ENCODE peak calls at places on chromosomes 2 and 18, in seven cellular contexts. S is heart left ventricle, Q is OCI-LY7, X is heart right ventricle, T is spleen, A is HCT116, Z is mammary epithelial cell. V is an unnamed sample. For H3K36me3, the result is how much of the 10 kb centered on the place peaks cover.

GRCh38 chr2:184562532-184562931 is 35.8 kb upstream of the ZNF804A start:
- DNase-seq in Z (peak), Q (no peak), S (no peak), X (no peak), A (no peak), T (no peak), V (no peak)

GRCh38 chr2:19360881-19361321 is 2.5 kb upstream of the OSR1 start:
- DNase-seq in T (no peak), X (no peak), Q (no peak), A (no peak), Z (no peak), S (no peak), V (no peak)

GRCh38 chr2:30230479-30230854 is 867 bp upstream of the LBH start:
- DNase-seq in X (peak), Z (no peak), T (peak), A (no peak), Q (peak), S (peak), V (no peak)

GRCh38 chr2:60469918-60470317 is 83.5 kb downstream of the BCL11A start:
- DNase-seq in S (no peak), T (no peak), X (no peak), A (no peak), Q (no peak), Z (no peak), V (no peak)

GRCh38 chr18:7830468-7830867 is 263.4 kb downstream of the PTPRM start:
- DNase-seq in X (no peak), A (peak), Z (no peak), T (no peak), Q (peak), S (no peak), V (no peak)

GRCh38 chr18:75101916-75102315 is 107.0 kb downstream of the PTGR3 start:
- DNase-seq in X (no peak), A (no peak), T (no peak), Q (no peak), Z (no peak), S (no peak), V (no peak)

GRCh38 chr18:21101172-21101571 is 10.4 kb downstream of the ROCK1 start:
- DNase-seq in T (no peak), Q (no peak), Z (no peak), A (no peak), X (no peak), S (no peak), V (no peak)

GRCh38 chr2:165868211-165868610 is 74.2 kb upstream of the GALNT3 start:
- DNase-seq in A (no peak), Q (no peak), Z (no peak), X (no peak), S (no peak), T (no peak), V (no peak)

GRCh38 chr2:186126181-186126580 is 359.9 kb upstream of the ZC3H15 start:
- DNase-seq in A (no peak), Z (no peak), X (no peak), Q (no peak), T (no peak), S (no peak), V (no peak)

GRCh38 chr2:6626406-6627012 is 239.2 kb downstream of the CMPK2 start:
- DNase-seq in A (no peak), Q (no peak), T (no peak), S (no peak), X (no peak), Z (no peak), V (no peak)

GRCh38 chr18:420661-421060 is 79.8 kb downstream of the COLEC12 start:
- DNase-seq in S (no peak), A (no peak), T (no peak), Z (no peak), Q (no peak), X (no peak), V (no peak)

GRCh38 chr18:79393626-79394401 is 1.9 kb upstream of the NFATC1 start:
- DNase-seq in A (peak), X (peak), Q (peak), S (peak), T (peak), Z (peak), V (peak)

GRCh38 chr2:147017976-147018645 is 826.7 kb upstream of the ACVR2A start:
- DNase-seq in S (no peak), T (no peak), Q (no peak), A (no peak), Z (peak), X (no peak), V (no peak)

GRCh38 chr2:166156985-166157490 is 29.2 kb upstream of the SCN1A start:
- DNase-seq in T (no peak), S (no peak), Z (no peak), A (no peak), X (no peak), Q (no peak), V (no peak)

GRCh38 chr18:54880706-54881105 is 52.4 kb downstream of the RAB27B start:
- DNase-seq in A (no peak), S (no peak), Z (peak), T (no peak), Q (no peak), X (no peak), V (no peak)

GRCh38 chr2:223008162-223008561 is 43.8 kb upstream of the KCNE4 start:
- DNase-seq in X (peak), A (no peak), Z (no peak), T (no peak), Q (no peak), S (peak), V (no peak)

GRCh38 chr2:157900203-157900602 is 24.1 kb upstream of the ACVR1 start:
- DNase-seq in Q (no peak), A (no peak), T (no peak), X (no peak), Z (peak), S (no peak), V (no peak)

GRCh38 chr2:43169987-43170732 is 56.2 kb downstream of the ZFP36L2 start:
- DNase-seq in T (peak), X (no peak), A (no peak), Z (no peak), S (no peak), Q (peak), V (peak)

GRCh38 chr2:109188485-109188868 is 59.5 kb downstream of the SH3RF3 start:
- DNase-seq in T (no peak), X (no peak), S (no peak), Z (no peak), Q (no peak), A (no peak), V (no peak)

GRCh38 chr2:28810384-28811285 is at the start of gene SPDYA:
- DNase-seq in Q (no peak), A (no peak), S (peak), X (peak), Z (peak), T (peak), V (peak)

GRCh38 chr2:198059800-198060199 is 255.4 kb downstream of the PLCL1 start:
- DNase-seq in T (no peak), Q (no peak), X (no peak), S (no peak), A (no peak), Z (no peak), V (no peak)

GRCh38 chr2:7037340-7038333 is 120.4 kb downstream of the RNF144A start:
- DNase-seq in Q (peak), T (peak), Z (no peak), S (peak), A (peak), X (no peak), V (peak)

GRCh38 chr2:189719531-189719930 is 43.1 kb downstream of the OSGEPL1 start:
- DNase-seq in Z (no peak), X (no peak), S (no peak), T (no peak), Q (no peak), A (no peak), V (no peak)

GRCh38 chr2:189726849-189727248 is 35.7 kb downstream of the OSGEPL1 start:
- DNase-seq in T (no peak), S (no peak), Q (no peak), A (no peak), X (no peak), Z (no peak), V (no peak)

GRCh38 chr2:189723199-189723598 is 39.4 kb downstream of the OSGEPL1 start:
- DNase-seq in A (no peak), X (no peak), Z (no peak), S (no peak), T (no peak), Q (no peak), V (no peak)
- H3K36me3 ChIP-seq in A (under half), X (under half), Z (under half), S (under half), T (under half), Q (under half), V (under half)

GRCh38 chr2:239147376-239147775 is 253.4 kb downstream of the HDAC4 start:
- DNase-seq in S (peak), T (peak), A (no peak), Z (no peak), X (no peak), Q (no peak), V (peak)

GRCh38 chr2:239150125-239151011 is 250.5 kb downstream of the HDAC4 start:
- DNase-seq in Q (peak), S (no peak), T (peak), Z (no peak), X (no peak), A (no peak), V (peak)

GRCh38 chr2:239148495-239149200 is 252.2 kb downstream of the HDAC4 start:
- DNase-seq in X (no peak), S (peak), Z (no peak), Q (no peak), T (peak), A (no peak), V (peak)

GRCh38 chr2:239151201-239152131 is 249.4 kb downstream of the HDAC4 start:
- DNase-seq in T (peak), X (no peak), Q (no peak), Z (no peak), S (peak), A (no peak), V (peak)

GRCh38 chr2:239149501-239149900 is 251.3 kb downstream of the HDAC4 start:
- DNase-seq in S (peak), A (no peak), Q (no peak), T (peak), X (no peak), Z (no peak), V (peak)
- H3K36me3 ChIP-seq in S (under half), A (under half), Q (under half), T (under half), X (half or more), Z (under half), V (half or more)

GRCh38 chr2:47422560-47422959 is 19.6 kb downstream of the MSH2 start:
- DNase-seq in X (no peak), S (no peak), Q (no peak), T (no peak), A (no peak), Z (peak), V (no peak)
- H3K36me3 ChIP-seq in X (half or more), S (under half), Q (half or more), T (under half), A (under half), Z (under half), V (under half)

GRCh38 chr2:239396881-239397681 is 3.7 kb downstream of the HDAC4 start:
- DNase-seq in A (no peak), Q (peak), Z (no peak), T (no peak), S (peak), X (no peak), V (peak)
- H3K36me3 ChIP-seq in A (under half), Q (under half), Z (under half), T (under half), S (under half), X (under half), V (under half)

GRCh38 chr2:174787485-174788205 is 23.4 kb upstream of the CHRNA1 start:
- DNase-seq in Z (no peak), S (no peak), T (no peak), Q (no peak), X (no peak), A (no peak), V (no peak)
- H3K36me3 ChIP-seq in Z (under half), S (under half), T (under half), Q (under half), X (under half), A (under half), V (under half)